ENCODE peak calls at places on chromosomes 11 and 22, in eight cellular contexts. T is sigmoid colon, Y is heart right ventricle, S is OCI-LY7, M is brain microvascular endothelial cell, I is AG04450, G is WERI-Rb-1, U is upper lobe of right lung. N is an unnamed sample.

GRCh38 chr22:38083931-38084631 is at the start of gene SLC16A8:
- DNase-seq in T (no peak), Y (no peak), S (no peak), M (no peak), I (no peak), G (peak), U (no peak), N (no peak)

GRCh38 chr11:44316388-44317240 is 6.7 kb upstream of the ALX4 start:
- DNase-seq in T (no peak), Y (no peak), S (no peak), M (no peak), I (no peak), G (no peak), U (peak), N (no peak)

GRCh38 chr11:103109818-103110388 is 677 bp downstream of the DYNC2H1 start:
- DNase-seq in T (no peak), Y (no peak), S (no peak), M (peak), I (no peak), G (no peak), U (no peak), N (no peak)

GRCh38 chr11:3146612-3147256 is 18.4 kb downstream of the OSBPL5 start:
- DNase-seq in T (no peak), Y (no peak), S (no peak), M (peak), I (no peak), G (no peak), U (no peak), N (no peak)

GRCh38 chr11:128757886-128758612 is 64.2 kb downstream of the FLI1 start:
- DNase-seq in T (no peak), Y (no peak), S (peak), M (no peak), I (no peak), G (no peak), U (no peak), N (no peak)

GRCh38 chr11:459511-460220 is 9.6 kb downstream of the PTDSS2 start:
- DNase-seq in T (no peak), Y (no peak), S (no peak), M (no peak), I (no peak), G (no peak), U (no peak), N (no peak)

GRCh38 chr22:42932197-42932519 is 75.1 kb upstream of the ARFGAP3 start:
- DNase-seq in T (no peak), Y (no peak), S (no peak), M (no peak), I (no peak), G (no peak), U (no peak), N (no peak)

GRCh38 chr22:41800348-41801146 is at the start of gene CCDC134:
- DNase-seq in T (peak), Y (peak), S (peak), M (peak), I (peak), G (peak), U (peak), N (peak)

GRCh38 chr11:75461136-75461535 is 28.1 kb upstream of the KLHL35 start:
- DNase-seq in T (no peak), Y (no peak), S (no peak), M (no peak), I (no peak), G (no peak), U (no peak), N (no peak)

GRCh38 chr11:92317222-92317621 is 92.6 kb downstream of the FAT3 start:
- DNase-seq in T (no peak), Y (no peak), S (no peak), M (no peak), I (no peak), G (no peak), U (no peak), N (no peak)

GRCh38 chr11:67024966-67025365 is 2.0 kb downstream of the SYT12 start:
- DNase-seq in T (no peak), Y (no peak), S (no peak), M (no peak), I (no peak), G (no peak), U (no peak), N (no peak)

GRCh38 chr22:21823740-21824438 is 43.6 kb downstream of the MAPK1 start:
- DNase-seq in T (no peak), Y (no peak), S (no peak), M (peak), I (no peak), G (no peak), U (no peak), N (no peak)

GRCh38 chr22:43136255-43136654 is 6.9 kb downstream of the MCAT start:
- DNase-seq in T (no peak), Y (no peak), S (peak), M (no peak), I (no peak), G (peak), U (no peak), N (no peak)

GRCh38 chr22:23246982-23247766 is 66.9 kb downstream of the BCR start:
- DNase-seq in T (no peak), Y (no peak), S (no peak), M (no peak), I (no peak), G (no peak), U (no peak), N (no peak)

GRCh38 chr22:27391092-27391770 is 410.3 kb downstream of the MN1 start:
- DNase-seq in T (peak), Y (peak), S (no peak), M (no peak), I (no peak), G (no peak), U (no peak), N (no peak)

GRCh38 chr11:27795955-27796861 is 96.0 kb upstream of the BDNF start:
- DNase-seq in T (no peak), Y (no peak), S (no peak), M (no peak), I (no peak), G (no peak), U (no peak), N (no peak)

GRCh38 chr22:39580795-39581194 is 10.2 kb downstream of the CACNA1I start:
- DNase-seq in T (no peak), Y (no peak), S (no peak), M (no peak), I (no peak), G (no peak), U (no peak), N (no peak)

GRCh38 chr11:79417069-79417920 is 23.5 kb downstream of the TENM4 start:
- DNase-seq in T (no peak), Y (no peak), S (no peak), M (no peak), I (no peak), G (no peak), U (no peak), N (no peak)

GRCh38 chr11:98772799-98773198 is 247.9 kb upstream of the CNTN5 start:
- DNase-seq in T (no peak), Y (no peak), S (no peak), M (no peak), I (no peak), G (no peak), U (no peak), N (no peak)

GRCh38 chr22:24003887-24004286 is 1.4 kb downstream of the GSTT4 start:
- DNase-seq in T (peak), Y (no peak), S (no peak), M (no peak), I (no peak), G (no peak), U (no peak), N (no peak)

GRCh38 chr11:114896594-114896993 is 218.3 kb downstream of the NXPE2 start:
- DNase-seq in T (no peak), Y (no peak), S (no peak), M (no peak), I (no peak), G (no peak), U (no peak), N (no peak)

GRCh38 chr11:28518825-28519224 is 410.6 kb downstream of the METTL15 start:
- DNase-seq in T (no peak), Y (no peak), S (no peak), M (no peak), I (no peak), G (no peak), U (no peak), N (no peak)

GRCh38 chr22:32177221-32177765 is 18.2 kb upstream of the C22orf42 start:
- DNase-seq in T (no peak), Y (no peak), S (no peak), M (no peak), I (no peak), G (no peak), U (no peak), N (no peak)

GRCh38 chr22:28742562-28742962 is 723 bp downstream of the HSCB start:
- DNase-seq in T (no peak), Y (no peak), S (no peak), M (no peak), I (no peak), G (no peak), U (no peak), N (no peak)

GRCh38 chr11:79592441-79593223 is 151.8 kb upstream of the TENM4 start:
- DNase-seq in T (no peak), Y (no peak), S (no peak), M (no peak), I (no peak), G (no peak), U (no peak), N (no peak)

DNA sequence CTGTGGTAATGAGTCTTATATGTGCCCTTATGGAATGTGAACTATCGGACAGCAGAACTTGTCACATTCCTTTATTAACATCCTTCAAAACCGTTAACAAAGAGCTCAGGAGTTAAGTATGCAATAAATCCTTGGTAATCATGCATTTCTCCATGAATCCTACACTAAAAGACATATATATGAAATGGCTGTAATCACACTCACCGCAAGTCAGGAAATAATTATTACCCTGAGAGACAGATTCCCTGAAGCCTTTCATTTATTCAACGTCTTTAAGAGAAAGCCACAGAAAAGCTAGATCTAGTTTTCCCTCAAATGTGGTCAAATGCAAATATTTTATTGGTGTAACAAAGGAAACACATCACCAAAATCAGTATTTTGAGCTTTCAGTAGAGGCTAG is 7.3 kb downstream of the CLNS1A start:
- DNase-seq in T (no peak), Y (no peak), S (no peak), M (no peak), I (no peak), G (no peak), U (no peak), N (no peak)
- H3K4me3 ChIP-seq in T (no peak), Y (no peak), S (no peak), M (no peak), I (no peak), G (no peak), U (no peak), N (no peak)

GRCh38 chr11:6323291-6323905 is 3.1 kb upstream of the CAVIN3 start:
- DNase-seq in T (no peak), Y (no peak), S (no peak), M (no peak), I (no peak), G (no peak), U (no peak), N (no peak)
- TF ChIP-seq CTCF in T (no peak), Y (no peak), S (no peak), M (no peak), I (no peak), G (no peak), U (no peak), N (no peak)

DNA sequence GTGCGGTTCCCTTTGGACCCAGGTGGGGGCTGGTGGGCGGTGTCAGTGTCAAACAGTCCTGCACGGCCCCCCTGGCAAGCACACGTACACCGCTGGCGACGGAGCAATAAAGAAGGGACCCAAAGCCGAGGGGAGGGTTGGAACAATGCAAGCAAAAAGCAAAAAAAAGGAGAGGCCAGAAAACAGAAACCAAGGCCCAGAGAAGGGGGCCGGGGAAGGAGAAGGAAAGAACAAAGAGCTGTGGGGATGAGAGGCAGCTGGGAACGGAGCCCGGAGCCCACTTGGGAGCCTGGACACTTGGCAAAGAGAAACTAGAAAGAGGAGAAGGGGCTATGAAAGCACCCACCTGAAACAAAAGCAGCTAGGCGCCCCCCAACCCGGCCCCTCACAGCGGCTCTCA is 99.4 kb downstream of the CELSR1 start:
- DNase-seq in T (no peak), Y (no peak), S (no peak), M (no peak), I (no peak), G (no peak), U (no peak), N (no peak)
- H3K27ac ChIP-seq in T (no peak), Y (no peak), S (no peak), M (no peak), I (no peak), G (no peak), U (no peak), N (no peak)

DNA sequence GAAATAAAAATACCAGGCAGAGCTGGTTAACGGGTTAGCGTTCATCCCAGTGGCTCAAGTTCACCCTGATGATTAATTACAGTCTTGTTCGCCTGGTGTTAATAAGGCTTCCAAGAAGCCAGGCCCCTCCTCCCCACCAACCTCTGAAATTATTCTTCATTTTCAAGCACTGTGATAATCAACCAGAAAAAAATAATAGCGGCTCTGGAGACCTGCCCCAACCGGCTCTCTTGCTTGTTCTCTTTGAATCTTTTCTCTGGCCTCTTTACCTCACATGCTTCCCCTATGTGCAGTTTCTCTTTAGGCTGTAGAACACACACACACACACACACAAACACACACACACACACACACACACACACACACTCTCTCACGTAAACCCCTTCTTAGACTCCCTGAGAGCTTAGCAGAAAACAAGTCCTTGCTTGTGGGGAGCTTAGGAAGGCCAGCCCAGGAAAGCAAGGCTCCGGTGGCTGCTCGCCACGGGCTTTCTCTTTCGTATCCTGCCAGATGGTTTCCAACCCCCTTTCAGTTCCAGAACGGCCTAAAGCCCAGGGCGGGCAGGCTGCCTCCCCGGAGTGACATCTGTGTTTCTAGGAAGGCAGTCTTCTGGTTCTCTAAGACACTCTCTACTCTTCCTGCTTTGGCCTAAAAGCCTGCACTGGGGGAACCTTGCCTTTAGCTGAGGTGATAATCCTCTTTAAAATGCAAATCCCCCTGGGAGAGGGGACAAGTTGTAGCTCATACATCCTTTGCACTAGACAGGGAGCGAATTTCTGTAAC is 106.4 kb upstream of the SESN3 start:
- DNase-seq in T (peak), Y (peak), S (no peak), M (peak), I (no peak), G (peak), U (peak), N (peak)
- H3K4me3 ChIP-seq in T (peak), Y (no peak), S (no peak), M (no peak), I (no peak), G (peak), U (no peak), N (no peak)

GRCh38 chr11:57457643-57458023 is 2.7 kb upstream of the RTN4RL2 start:
- DNase-seq in T (no peak), Y (no peak), S (no peak), M (no peak), I (no peak), G (no peak), U (no peak), N (no peak)
- TF ChIP-seq CTCF in T (no peak), Y (peak), S (peak), M (no peak), I (no peak), G (no peak), U (no peak), N (no peak)

GRCh38 chr11:62666259-62666926 is 1.3 kb downstream of the CSKMT start:
- DNase-seq in T (no peak), Y (no peak), S (peak), M (no peak), I (no peak), G (no peak), U (no peak), N (no peak)
- H3K27ac ChIP-seq in T (peak), Y (peak), S (peak), M (no peak), I (peak), G (peak), U (peak), N (peak)

N was measured in dorsolateral prefrontal cortex.